ENCODE peak calls at places on chromosome 20, in nine cellular contexts. S, P, L, Z, C, M, I, E and D are unnamed samples.

GRCh38 chr20:33162753-33163152 is 5.2 kb upstream of the BPIFA2 start:
- DNase-seq in S (no peak), P (no peak), L (no peak), Z (no peak), C (no peak), M (no peak), I (no peak), E (no peak), D (no peak)

GRCh38 chr20:50071039-50071888 is 41.7 kb downstream of the UBE2V1 start:
- DNase-seq in S (peak), P (no peak), L (peak), Z (peak), C (peak), M (peak), I (peak), E (peak), D (peak)

GRCh38 chr20:53660078-53660909 is 66.7 kb upstream of the ZNF217 start:
- DNase-seq in S (no peak), P (no peak), L (no peak), Z (peak), C (no peak), M (no peak), I (no peak), E (no peak), D (no peak)

GRCh38 chr20:52242237-52243230 is 51.0 kb upstream of the ZFP64 start:
- DNase-seq in S (no peak), P (no peak), L (peak), Z (no peak), C (no peak), M (peak), I (no peak), E (no peak), D (peak)

GRCh38 chr20:33005132-33005566 is 916 bp upstream of the SUN5 start:
- DNase-seq in S (no peak), P (no peak), L (peak), Z (peak), C (no peak), M (no peak), I (no peak), E (no peak), D (peak)

GRCh38 chr20:22511943-22512910 is 72.1 kb downstream of the FOXA2 start:
- DNase-seq in S (no peak), P (no peak), L (no peak), Z (no peak), C (no peak), M (peak), I (no peak), E (peak), D (no peak)

GRCh38 chr20:63453029-63453523 is 19.4 kb downstream of the KCNQ2 start:
- DNase-seq in S (no peak), P (no peak), L (no peak), Z (peak), C (no peak), M (no peak), I (no peak), E (no peak), D (no peak)

GRCh38 chr20:19886666-19887288 is 128.7 kb downstream of the RIN2 start:
- DNase-seq in S (no peak), P (no peak), L (no peak), Z (no peak), C (no peak), M (no peak), I (no peak), E (no peak), D (no peak)

GRCh38 chr20:51650685-51651134 is 108.2 kb upstream of the NFATC2 start:
- DNase-seq in S (no peak), P (peak), L (no peak), Z (no peak), C (no peak), M (no peak), I (no peak), E (no peak), D (peak)

GRCh38 chr20:58498445-58499068 is 16.6 kb downstream of the APCDD1L start:
- DNase-seq in S (no peak), P (no peak), L (no peak), Z (no peak), C (no peak), M (no peak), I (no peak), E (no peak), D (no peak)

GRCh38 chr20:43448748-43449535 is 8.8 kb upstream of the SRSF6 start:
- DNase-seq in S (peak), P (no peak), L (peak), Z (peak), C (peak), M (peak), I (no peak), E (peak), D (peak)

GRCh38 chr20:23880426-23880825 is 878 bp upstream of the CST5 start:
- DNase-seq in S (no peak), P (no peak), L (no peak), Z (no peak), C (no peak), M (no peak), I (no peak), E (no peak), D (no peak)

GRCh38 chr20:34774431-34774830 is 51.0 kb downstream of the NCOA6 start:
- DNase-seq in S (no peak), P (no peak), L (no peak), Z (no peak), C (no peak), M (no peak), I (no peak), E (no peak), D (no peak)

GRCh38 chr20:39674842-39675241 is 712.7 kb downstream of the DHX35 start:
- DNase-seq in S (no peak), P (no peak), L (no peak), Z (no peak), C (no peak), M (no peak), I (no peak), E (no peak), D (no peak)

GRCh38 chr20:385448-385847 is 4.9 kb downstream of the TRIB3 start:
- DNase-seq in S (no peak), P (no peak), L (no peak), Z (no peak), C (no peak), M (no peak), I (no peak), E (no peak), D (no peak)

GRCh38 chr20:18663932-18664331 is 76.1 kb downstream of the DTD1 start:
- DNase-seq in S (no peak), P (no peak), L (no peak), Z (no peak), C (no peak), M (peak), I (no peak), E (no peak), D (no peak)

GRCh38 chr20:1998715-1999114 is 4.9 kb upstream of the PDYN start:
- DNase-seq in S (no peak), P (no peak), L (no peak), Z (no peak), C (no peak), M (no peak), I (no peak), E (no peak), D (no peak)

GRCh38 chr20:19211252-19211651 is 1.2 kb upstream of the SLC24A3 start:
- DNase-seq in S (no peak), P (no peak), L (no peak), Z (no peak), C (no peak), M (no peak), I (no peak), E (no peak), D (no peak)

GRCh38 chr20:6519556-6519955 is 247.9 kb upstream of the BMP2 start:
- DNase-seq in S (no peak), P (peak), L (no peak), Z (no peak), C (no peak), M (peak), I (no peak), E (no peak), D (no peak)

GRCh38 chr20:49888341-49889244 is 26.7 kb downstream of the SPATA2 start:
- DNase-seq in S (peak), P (peak), L (peak), Z (peak), C (peak), M (peak), I (peak), E (peak), D (peak)

GRCh38 chr20:50189681-50190250 is 864 bp upstream of the CEBPB start:
- DNase-seq in S (peak), P (no peak), L (peak), Z (peak), C (no peak), M (no peak), I (no peak), E (no peak), D (no peak)

GRCh38 chr20:48932375-48932941 is 10.9 kb downstream of the ARFGEF2 start:
- DNase-seq in S (no peak), P (no peak), L (no peak), Z (no peak), C (no peak), M (peak), I (no peak), E (no peak), D (no peak)

GRCh38 chr20:56582557-56582956 is 46.5 kb upstream of the TFAP2C start:
- DNase-seq in S (no peak), P (no peak), L (no peak), Z (no peak), C (no peak), M (no peak), I (no peak), E (no peak), D (no peak)

GRCh38 chr20:38880952-38881735 is 45.1 kb upstream of the FAM83D start:
- DNase-seq in S (no peak), P (no peak), L (no peak), Z (no peak), C (peak), M (peak), I (no peak), E (no peak), D (peak)

GRCh38 chr20:53162251-53162835 is 190.2 kb downstream of the TSHZ2 start:
- DNase-seq in S (no peak), P (peak), L (peak), Z (no peak), C (no peak), M (peak), I (no peak), E (peak), D (peak)

GRCh38 chr20:51541189-51542032 is 1.1 kb downstream of the NFATC2 start:
- DNase-seq in S (peak), P (no peak), L (peak), Z (peak), C (peak), M (no peak), I (no peak), E (peak), D (no peak)

GRCh38 chr20:19644085-19644484 is 114.0 kb upstream of the RIN2 start:
- DNase-seq in S (no peak), P (no peak), L (no peak), Z (no peak), C (no peak), M (no peak), I (no peak), E (no peak), D (no peak)

GRCh38 chr20:33647603-33648395 is 14.3 kb upstream of the C20orf144 start:
- DNase-seq in S (no peak), P (no peak), L (no peak), Z (no peak), C (no peak), M (peak), I (no peak), E (no peak), D (no peak)

GRCh38 chr20:36821964-36822437 is 48.4 kb upstream of the DSN1 start:
- DNase-seq in S (no peak), P (no peak), L (no peak), Z (no peak), C (no peak), M (peak), I (no peak), E (no peak), D (no peak)

GRCh38 chr20:24483435-24484080 is 14.1 kb downstream of the SYNDIG1 start:
- DNase-seq in S (no peak), P (no peak), L (no peak), Z (no peak), C (no peak), M (no peak), I (no peak), E (no peak), D (no peak)

GRCh38 chr20:37956099-37956498 is 53.2 kb downstream of the VSTM2L start:
- DNase-seq in S (no peak), P (no peak), L (no peak), Z (no peak), C (no peak), M (no peak), I (no peak), E (no peak), D (no peak)

GRCh38 chr20:38152175-38153010 is 12.7 kb downstream of the TGM2 start:
- DNase-seq in S (no peak), P (peak), L (no peak), Z (no peak), C (peak), M (peak), I (no peak), E (no peak), D (no peak)

GRCh38 chr20:25624500-25624939 is 706 bp upstream of the NANP start:
- DNase-seq in S (no peak), P (no peak), L (no peak), Z (no peak), C (no peak), M (no peak), I (peak), E (no peak), D (no peak)